ENCODE peak calls at places on chromosomes 16 and 17, in four cellular contexts. L is GM12878, M is AG04450, P is brain microvascular endothelial cell. O is an unnamed sample.

GRCh38 chr17:27530791-27531391 is 74.6 kb downstream of the KSR1 start:
- DNase-seq in P (no peak), L (no peak), M (no peak), O (no peak)

GRCh38 chr16:35753559-35754390 is 2294.4 kb downstream of the TP53TG3F start:
- DNase-seq in M (no peak), L (no peak), P (no peak), O (no peak)

GRCh38 chr16:52528393-52529080 is 18.4 kb downstream of the TOX3 start:
- DNase-seq in P (no peak), M (no peak), L (no peak), O (no peak)

GRCh38 chr17:39164675-39165143 is 1.3 kb downstream of the ARL5C start:
- DNase-seq in L (peak; percentile 53), M (peak; percentile 76), P (peak; percentile 90), O (peak; percentile 91)

GRCh38 chr17:58303981-58304734 is 23.4 kb upstream of the MPO start:
- DNase-seq in L (no peak), M (no peak), P (peak; percentile 24), O (peak; percentile 67)

GRCh38 chr16:66618588-66618987 is 14.1 kb downstream of the CMTM3 start:
- DNase-seq in P (peak; percentile 92), M (peak; percentile 81), L (no peak), O (peak; percentile 88)

GRCh38 chr17:9522074-9522473 is 53.5 kb downstream of the STX8 start:
- DNase-seq in L (no peak), M (peak; percentile 18), P (peak; percentile 58), O (peak; percentile 34)

GRCh38 chr16:27759301-27759871 is 209.4 kb downstream of the KATNIP start:
- DNase-seq in L (no peak), P (peak; percentile 52), M (no peak), O (peak; percentile 40)

GRCh38 chr16:75420987-75421819 is 12.1 kb downstream of the CFDP1 start:
- DNase-seq in P (peak; percentile 71), M (no peak), L (no peak), O (no peak)

GRCh38 chr16:30082545-30083090 is 6.8 kb downstream of the PPP4C start:
- DNase-seq in P (no peak), M (no peak), L (no peak), O (no peak)

GRCh38 chr17:79080761-79081290 is 6.2 kb downstream of the ENGASE start:
- DNase-seq in L (no peak), P (no peak), M (no peak), O (no peak)

GRCh38 chr16:89442588-89442987 is 47.8 kb downstream of the ANKRD11 start:
- DNase-seq in L (no peak), M (no peak), P (no peak), O (no peak)

GRCh38 chr17:6313835-6314234 is 121.1 kb downstream of the AIPL1 start:
- DNase-seq in M (no peak), P (no peak), L (no peak), O (no peak)

GRCh38 chr16:2497116-2497630 is 16.6 kb upstream of the ATP6V0C start:
- DNase-seq in L (no peak), P (no peak), M (no peak), O (no peak)

GRCh38 chr16:2495041-2495440 is 18.7 kb upstream of the ATP6V0C start:
- DNase-seq in M (no peak), L (no peak), P (no peak), O (no peak)

GRCh38 chr16:2498085-2498484 is 15.7 kb upstream of the ATP6V0C start:
- DNase-seq in L (no peak), M (no peak), P (no peak), O (no peak)

GRCh38 chr16:2497641-2498040 is 16.1 kb upstream of the ATP6V0C start:
- DNase-seq in P (no peak), L (no peak), M (no peak), O (no peak)

GRCh38 chr16:2496223-2497115 is 17.3 kb upstream of the ATP6V0C start:
- DNase-seq in L (no peak), M (no peak), P (no peak), O (no peak)
- H3K27ac ChIP-seq in L (no peak overlapping the region), M (no peak overlapping the region), P (no peak overlapping the region), O (peak overlapping the region; percentile 63)

GRCh38 chr17:327971-328370 is 24.6 kb downstream of the RPH3AL start:
- DNase-seq in M (no peak), L (no peak), P (no peak), O (no peak)
- H3K27ac ChIP-seq in M (no peak overlapping the region), L (no peak overlapping the region), P (no peak overlapping the region), O (no peak overlapping the region)

DNA sequence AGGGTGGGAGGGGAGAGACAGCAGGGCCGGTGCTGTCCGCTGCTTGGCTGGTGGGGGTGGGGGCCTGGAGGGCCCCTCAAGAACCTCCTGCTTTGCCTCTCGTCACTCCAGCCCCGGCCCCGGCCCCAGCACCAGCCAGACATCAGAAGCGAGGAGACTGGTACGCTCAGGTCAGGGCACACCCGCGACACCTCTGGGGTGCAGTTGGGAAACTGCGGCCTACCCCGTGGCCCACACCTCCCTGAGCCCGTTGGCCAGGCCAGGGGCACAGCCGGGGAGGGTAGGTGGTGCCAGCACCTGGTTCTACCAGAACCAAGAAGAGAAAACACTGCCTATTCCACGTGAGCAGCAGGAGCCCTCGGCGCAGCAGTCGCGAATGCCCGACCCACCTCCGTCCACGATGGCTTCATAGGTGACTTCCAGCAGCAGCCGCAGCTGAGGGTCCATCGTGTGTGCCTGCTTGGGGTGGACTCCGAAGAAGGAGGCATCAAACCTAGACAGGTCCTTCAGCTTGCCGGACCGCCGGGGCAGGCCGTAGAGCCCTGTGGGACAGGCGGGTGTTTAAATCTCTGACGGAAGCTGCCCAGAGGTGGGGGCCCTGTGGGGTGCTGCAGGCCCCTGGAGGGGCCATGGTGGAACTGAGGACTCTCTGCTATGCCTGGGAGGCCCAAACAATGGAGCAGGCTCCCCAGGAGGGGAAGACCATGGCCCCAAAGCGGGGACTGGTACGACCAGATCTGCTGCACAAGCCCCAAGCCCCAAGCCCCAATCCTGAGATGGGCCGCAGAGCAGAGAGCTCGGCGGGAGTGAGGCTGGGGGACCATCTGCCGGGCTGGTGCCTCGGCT is 2.9 kb downstream of the FASN start:
- DNase-seq in M (no peak), P (no peak), L (no peak), O (no peak)
- H3K27ac ChIP-seq in M (no peak overlapping the region), P (no peak overlapping the region), L (no peak overlapping the region), O (peak overlapping the region; percentile 96)

DNA sequence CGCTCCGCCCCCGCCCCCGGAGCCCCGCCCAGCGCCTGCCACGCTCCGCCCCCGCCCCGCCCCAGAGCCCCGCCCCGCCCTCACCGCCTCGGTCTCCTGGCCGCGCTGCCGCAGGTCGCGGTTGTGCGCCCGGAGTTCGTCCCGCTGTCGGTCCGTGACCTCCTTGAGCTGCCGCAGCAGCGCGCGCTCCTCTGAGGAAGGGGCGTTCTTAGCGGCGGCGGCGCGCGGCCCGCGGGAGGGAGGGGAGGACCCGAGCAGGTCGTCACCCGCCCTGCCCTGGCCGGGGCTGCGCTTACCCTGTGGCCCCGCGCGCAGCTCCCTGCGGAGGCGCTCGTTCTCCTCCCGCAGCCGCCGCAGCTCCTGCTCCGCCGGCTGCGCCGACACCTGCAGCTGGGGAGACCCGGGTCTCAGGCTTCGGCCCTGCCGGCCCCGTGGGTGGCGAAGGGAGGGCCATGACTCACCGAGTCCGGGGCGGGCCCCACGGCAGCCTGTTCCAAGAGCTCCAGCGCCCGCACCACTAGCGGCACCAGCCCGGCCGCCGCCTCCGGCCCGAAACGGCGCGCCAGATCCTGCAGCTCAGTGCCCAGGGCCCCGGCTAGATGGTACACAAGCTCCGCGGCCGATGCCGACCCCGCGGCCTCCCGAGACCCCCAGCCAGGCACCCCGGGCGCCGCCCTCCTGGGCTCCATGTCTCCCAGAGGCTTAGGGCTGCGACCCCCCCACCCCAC is 386 bp downstream of the RILP start:
- DNase-seq in L (no peak), M (peak; percentile 67), P (peak; percentile 83), O (peak; percentile 85)
- H3K27ac ChIP-seq in L (peak overlapping the region; percentile 18), M (peak overlapping the region; percentile 57), P (peak overlapping the region; percentile 62), O (peak overlapping the region; percentile 100)

GRCh38 chr16:72179592-72179991 is 7.6 kb upstream of the PMFBP1 start:
- DNase-seq in L (no peak), P (no peak), M (no peak), O (no peak)

GRCh38 chr16:72174726-72175125 is 2.8 kb upstream of the PMFBP1 start:
- DNase-seq in M (no peak), P (no peak), L (no peak), O (no peak)

GRCh38 chr16:72172105-72173034 is at the start of gene PMFBP1:
- DNase-seq in P (peak; percentile 99), M (peak; percentile 6), L (peak; percentile 88), O (peak; percentile 70)

GRCh38 chr16:72169708-72170107 is 2.2 kb downstream of the PMFBP1 start:
- DNase-seq in L (no peak), P (no peak), M (no peak), O (no peak)

GRCh38 chr16:72173997-72174396 is 2.0 kb upstream of the PMFBP1 start:
- DNase-seq in L (no peak), M (no peak), P (no peak), O (no peak)
- H3K27ac ChIP-seq in L (no peak overlapping the region), M (no peak overlapping the region), P (no peak overlapping the region), O (no peak overlapping the region)

DNA sequence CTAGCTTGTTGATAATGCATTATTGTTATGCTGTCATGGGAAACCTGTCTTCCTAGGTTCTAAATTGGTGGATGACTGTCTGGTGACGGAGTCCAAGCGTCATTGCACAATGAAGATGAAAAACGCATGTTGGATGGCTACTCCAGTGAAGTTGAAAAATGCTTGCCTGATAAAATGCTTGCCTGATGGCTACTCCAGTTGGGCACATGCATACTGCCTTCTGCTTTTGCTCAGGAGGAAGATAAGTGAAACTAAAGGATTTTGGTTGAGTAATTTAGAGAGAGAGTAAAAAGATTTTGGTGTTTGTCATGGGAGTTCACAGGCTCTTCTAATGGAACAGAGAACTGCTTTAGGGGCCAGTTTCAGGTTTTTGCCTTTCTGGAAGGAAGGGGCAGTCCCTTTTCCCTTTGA is 118.6 kb downstream of the PRKCA start:
- DNase-seq in M (no peak), P (no peak), L (no peak), O (no peak)
- H3K27ac ChIP-seq in M (peak overlapping the region; percentile 70), P (no peak overlapping the region), L (no peak overlapping the region), O (no peak overlapping the region)

DNA sequence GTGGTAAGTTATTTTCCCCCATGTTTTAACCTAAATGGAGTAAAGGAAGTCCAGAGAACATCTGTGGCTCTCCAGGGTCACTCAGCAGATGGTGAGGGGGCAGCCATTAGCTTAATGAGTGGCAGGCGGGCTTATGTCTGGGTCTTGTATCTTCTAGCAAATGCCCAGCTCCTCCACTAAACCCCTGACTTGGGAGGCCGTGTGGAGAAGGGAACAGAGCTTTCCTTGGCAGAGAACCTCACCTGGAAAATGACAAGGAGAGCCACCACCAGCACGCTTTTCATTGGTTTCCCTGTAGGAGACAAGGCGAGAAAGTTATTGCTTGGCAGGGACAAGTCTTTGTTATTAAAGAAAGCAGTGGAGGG is 6.6 kb downstream of the CCR7 start:
- DNase-seq in L (no peak), P (no peak), M (no peak), O (no peak)
- H3K27ac ChIP-seq in L (no peak overlapping the region), P (no peak overlapping the region), M (no peak overlapping the region), O (peak overlapping the region; percentile 88)

DNA sequence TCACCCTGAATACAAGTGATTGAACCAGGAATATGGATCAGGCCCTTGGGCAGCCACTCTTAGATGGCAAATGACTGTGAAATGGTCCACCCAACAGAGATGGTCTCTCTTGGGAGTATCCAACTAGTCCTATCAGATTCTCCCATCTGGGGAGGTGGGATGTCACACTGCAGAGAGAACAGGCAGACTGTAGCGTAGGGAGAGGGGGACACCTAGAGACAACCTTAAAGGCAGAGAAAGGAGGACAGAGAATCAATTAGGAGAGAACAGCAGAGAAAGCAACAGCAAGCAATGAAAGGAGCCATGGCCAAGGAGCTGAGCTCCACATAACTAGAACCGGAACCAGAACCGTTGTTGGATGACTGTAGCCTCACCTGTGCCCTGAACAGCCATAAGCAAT is 37.2 kb downstream of the IQCK start:
- DNase-seq in L (no peak), P (no peak), M (no peak), O (no peak)
- H3K27ac ChIP-seq in L (no peak overlapping the region), P (no peak overlapping the region), M (no peak overlapping the region), O (no peak overlapping the region)

O was measured in RWPE1.